ENCODE peak calls at places on chromosomes 1 and 21, in five cellular contexts. S is ascending aorta, F is lower lobe of right lung, U is HFF-Myc, O is GM12865. K is an unnamed sample.

GRCh38 chr1:156860113-156860638 is 489 bp upstream of the NTRK1 start:
- DNase-seq in S (no peak), F (no peak), U (no peak), O (peak; percentile 59), K (no peak)

GRCh38 chr1:226002667-226003501 is 3.7 kb upstream of the SDE2 start:
- DNase-seq in O (peak; percentile 59), S (peak; percentile 80), U (peak; percentile 54), F (peak; percentile 87), K (no peak)

GRCh38 chr1:162552684-162553252 is 8.8 kb upstream of the UAP1 start:
- DNase-seq in O (no peak), S (no peak), F (no peak), U (no peak), K (no peak)

GRCh38 chr1:222616535-222616934 is 1.4 kb upstream of the MIA3 start:
- DNase-seq in O (no peak), U (peak; percentile 53), S (no peak), F (no peak), K (peak; percentile 91)

GRCh38 chr1:1426496-1426960 is 5.5 kb upstream of the ANKRD65 start:
- DNase-seq in S (no peak), F (no peak), O (no peak), U (no peak), K (no peak)

GRCh38 chr21:31509108-31510017 is 150.1 kb upstream of the SOD1 start:
- DNase-seq in O (peak; percentile 58), F (no peak), U (no peak), S (no peak), K (no peak)

GRCh38 chr1:191558389-191558788 is 599.9 kb upstream of the RGS18 start:
- DNase-seq in S (no peak), F (no peak), U (no peak), O (peak; percentile 17), K (no peak)

GRCh38 chr1:90721210-90722194 is 4.4 kb upstream of the BARHL2 start:
- DNase-seq in F (no peak), U (peak; percentile 11), S (no peak), O (peak; percentile 71), K (peak; percentile 2)

GRCh38 chr1:235553063-235553675 is 48.9 kb upstream of the B3GALNT2 start:
- DNase-seq in F (no peak), U (no peak), S (no peak), O (no peak), K (no peak)

GRCh38 chr1:204640578-204640977 is 45.0 kb downstream of the LRRN2 start:
- DNase-seq in F (no peak), O (no peak), U (no peak), S (no peak), K (no peak)

GRCh38 chr1:63322248-63322943 is at the start of gene FOXD3:
- DNase-seq in S (no peak), O (peak; percentile 71), U (no peak), F (peak; percentile 74), K (no peak)

GRCh38 chr1:235893840-235894239 is 27.1 kb upstream of the LYST start:
- DNase-seq in U (no peak), S (no peak), O (no peak), F (no peak), K (no peak)

GRCh38 chr21:45343891-45344290 is 56.2 kb upstream of the POFUT2 start:
- DNase-seq in O (no peak), U (no peak), S (no peak), F (no peak), K (no peak)

GRCh38 chr1:183804382-183804781 is 538 bp upstream of the RGL1 start:
- DNase-seq in S (no peak), F (no peak), O (no peak), U (no peak), K (no peak)

GRCh38 chr1:231806623-231807470 is 180.3 kb downstream of the DISC1 start:
- DNase-seq in U (no peak), F (peak; percentile 73), O (peak; percentile 61), S (no peak), K (no peak)

GRCh38 chr1:29398431-29398830 is 162.1 kb downstream of the PTPRU start:
- DNase-seq in O (no peak), F (no peak), S (no peak), U (no peak), K (no peak)

GRCh38 chr1:243487649-243488227 is 231.9 kb downstream of the SDCCAG8 start:
- DNase-seq in O (no peak), U (no peak), F (no peak), S (no peak), K (no peak)

GRCh38 chr1:189274267-189274666 is 1203.4 kb downstream of the BRINP3 start:
- DNase-seq in S (no peak), U (no peak), O (no peak), F (no peak), K (no peak)

GRCh38 chr1:59596432-59596831 is 218.3 kb upstream of the HOOK1 start:
- DNase-seq in O (no peak), S (no peak), F (no peak), U (peak; percentile 46), K (peak; percentile 87)

GRCh38 chr1:235060607-235061470 is 67.8 kb downstream of the TOMM20 start:
- DNase-seq in F (peak; percentile 26), U (no peak), O (no peak), S (no peak), K (no peak)

GRCh38 chr1:36093919-36094318 is 5.2 kb downstream of the ADPRS start:
- DNase-seq in U (no peak), F (no peak), S (no peak), O (no peak), K (no peak)

GRCh38 chr1:14522331-14523241 is 75.9 kb upstream of the KAZN start:
- DNase-seq in O (peak; percentile 90), F (no peak), U (peak; percentile 27), S (no peak), K (peak; percentile 74)

DNA sequence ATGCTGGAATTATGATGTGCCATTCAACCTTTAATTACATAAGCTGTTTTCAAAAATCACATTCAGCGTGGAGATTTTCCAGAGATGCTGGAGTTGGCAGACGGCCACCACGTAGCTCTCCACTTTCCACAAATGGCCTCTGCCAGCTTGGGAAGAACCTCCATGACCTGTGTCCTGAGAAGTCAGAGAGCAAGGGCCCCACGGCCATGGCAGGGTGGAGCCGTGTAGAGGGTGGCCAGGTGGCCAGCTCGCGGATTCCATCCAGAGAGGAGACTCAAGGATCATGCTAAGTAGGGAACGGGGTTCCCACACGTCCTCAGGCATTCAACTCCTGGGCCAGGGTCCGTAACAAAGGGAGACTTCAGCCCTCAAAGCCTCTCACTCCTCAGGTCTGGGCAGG is 1.3 kb upstream of the GALE start:
- DNase-seq in F (no peak), S (no peak), O (no peak), U (no peak), K (no peak)
- H3K4me3 ChIP-seq in F (peak overlapping the region; percentile 94), S (peak overlapping the region; percentile 93), O (no peak overlapping the region), U (no peak overlapping the region), K (no peak overlapping the region)

GRCh38 chr1:110341146-110341871 is 2.1 kb downstream of the RBM15 start:
- DNase-seq in F (peak; percentile 40), O (no peak), U (no peak), S (no peak), K (no peak)

GRCh38 chr1:110338200-110339039 is 757 bp upstream of the RBM15 start:
- DNase-seq in O (peak; percentile 100), S (peak; percentile 94), F (peak; percentile 96), U (peak; percentile 100), K (peak; percentile 100)

GRCh38 chr1:110340207-110340468 is 961 bp downstream of the RBM15 start:
- DNase-seq in S (peak; percentile 65), O (no peak), U (no peak), F (no peak), K (no peak)

GRCh38 chr1:110339040-110339426 is at the start of gene RBM15:
- DNase-seq in S (peak; percentile 100), O (peak; percentile 100), U (peak; percentile 100), F (peak; percentile 98), K (peak; percentile 100)

DNA sequence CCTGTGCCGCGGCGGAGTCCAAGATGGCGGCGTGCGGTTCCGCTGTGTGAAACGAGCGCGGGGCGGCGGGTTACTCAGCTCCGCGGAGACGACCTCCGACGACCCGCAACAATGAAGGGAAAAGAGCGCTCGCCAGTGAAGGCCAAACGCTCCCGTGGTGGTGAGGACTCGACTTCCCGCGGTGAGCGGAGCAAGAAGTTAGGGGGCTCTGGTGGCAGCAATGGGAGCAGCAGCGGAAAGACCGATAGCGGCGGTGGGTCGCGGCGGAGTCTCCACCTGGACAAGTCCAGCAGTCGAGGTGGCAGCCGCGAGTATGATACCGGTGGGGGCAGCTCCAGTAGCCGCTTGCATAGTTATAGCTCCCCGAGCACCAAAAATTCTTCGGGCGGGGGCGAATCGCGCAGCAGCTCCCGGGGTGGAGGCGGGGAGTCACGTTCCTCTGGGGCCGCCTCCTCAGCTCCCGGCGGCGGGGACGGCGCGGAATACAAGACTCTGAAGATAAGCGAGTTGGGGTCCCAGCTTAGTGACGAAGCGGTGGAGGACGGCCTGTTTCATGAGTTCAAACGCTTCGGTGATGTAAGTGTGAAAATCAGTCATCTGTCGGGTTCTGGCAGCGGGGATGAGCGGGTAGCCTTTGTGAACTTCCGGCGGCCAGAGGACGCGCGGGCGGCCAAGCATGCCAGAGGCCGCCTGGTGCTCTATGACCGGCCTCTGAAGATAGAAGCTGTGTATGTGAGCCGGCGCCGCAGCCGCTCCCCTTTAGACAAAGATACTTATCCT is 440 bp downstream of the RBM15 start:
- DNase-seq in O (peak; percentile 83), U (no peak), S (no peak), F (peak; percentile 75), K (no peak)
- TF ChIP-seq CTCF in O (peak; percentile 33), U (peak; percentile 30), S (peak; percentile 47), F (no peak), K (peak; percentile 67)

DNA sequence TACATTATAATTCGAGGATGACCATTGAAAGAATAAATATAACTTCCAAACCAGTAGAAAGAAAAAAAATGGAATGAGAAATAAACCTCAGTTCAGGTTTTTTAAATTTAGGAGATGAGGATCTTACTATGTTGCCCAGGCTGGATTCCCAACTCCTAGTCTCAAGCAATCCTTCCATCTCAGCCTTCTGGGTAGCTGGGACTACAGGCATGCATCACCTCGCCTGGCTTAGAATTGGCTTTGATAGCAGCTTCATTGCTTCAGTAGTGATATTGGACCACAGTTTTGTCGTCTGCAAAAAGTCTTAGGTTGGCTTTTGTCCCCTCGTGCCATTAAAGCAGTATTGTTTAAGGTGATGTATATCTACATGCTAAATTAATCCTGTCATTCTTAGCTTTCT is 2.9 kb downstream of the NASP start:
- DNase-seq in U (no peak), F (no peak), O (no peak), S (no peak), K (no peak)
- H3K4me3 ChIP-seq in U (peak overlapping the region; percentile 98), F (peak overlapping the region; percentile 21), O (peak overlapping the region; percentile 98), S (no peak overlapping the region), K (no peak overlapping the region)

DNA sequence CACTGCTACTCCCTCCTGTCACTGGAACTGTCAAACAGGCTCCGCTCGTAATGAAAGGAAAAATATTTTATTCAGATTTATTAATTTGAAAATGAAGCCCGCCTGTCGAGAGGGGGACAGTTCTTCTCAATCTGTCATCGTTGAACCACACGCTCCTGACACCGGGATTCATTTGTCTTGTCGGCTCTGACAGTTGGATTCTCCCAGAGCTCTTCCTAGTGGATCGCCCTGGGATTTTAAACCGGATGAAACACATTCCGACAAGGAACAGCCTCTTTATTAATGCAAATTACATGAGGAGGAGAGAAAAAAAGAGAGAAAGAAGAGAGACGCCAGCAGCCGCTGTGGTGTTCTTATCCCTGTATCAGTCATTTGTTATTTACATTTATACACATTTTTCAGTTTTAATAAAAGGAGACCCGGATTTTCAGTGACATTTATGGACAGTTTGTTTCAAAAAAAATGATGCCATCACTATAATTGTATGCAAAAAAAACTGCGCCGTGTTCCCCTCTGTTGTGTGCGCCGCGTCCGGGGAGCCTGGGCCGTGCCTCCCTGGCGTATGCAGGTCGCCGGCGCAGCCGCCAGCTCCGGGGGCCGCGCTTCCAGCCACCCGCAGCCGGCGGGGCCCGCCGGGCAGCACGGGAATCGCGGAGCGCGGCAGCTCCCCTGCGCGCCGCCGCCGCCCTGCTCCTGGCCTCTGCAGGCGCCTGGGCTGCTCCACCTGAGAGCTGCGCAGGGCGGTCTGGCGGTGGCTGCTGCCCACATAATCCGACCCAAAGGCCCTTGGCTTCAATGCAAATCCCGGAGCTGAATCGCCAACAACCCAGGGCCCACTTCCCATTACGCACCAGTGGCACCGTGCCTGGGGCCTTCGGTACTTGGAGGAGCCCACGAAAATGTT is 238.0 kb upstream of the PBX1 start:
- DNase-seq in F (peak; percentile 41), S (no peak), O (no peak), U (no peak), K (no peak)
- TF ChIP-seq CTCF in F (no peak), S (no peak), O (no peak), U (no peak), K (no peak)